ENCODE peak calls at places on chromosomes 11 and 22, in eight cellular contexts. G is neuronal stem cell; C is mesenchymal stem cell; R is central memory CD8-positive, alpha-beta T cell; T is T-helper 2 cell; I is HFF-Myc; Y is NCI-H1105; N is NCI-H1417. Q is an unnamed sample.

GRCh38 chr11:1826552-1827094 is 8.2 kb upstream of the SYT8 start:
- DNase-seq in G (no peak), C (peak), R (no peak), T (no peak), I (no peak), Y (no peak), N (peak), Q (no peak)

GRCh38 chr22:38080847-38081635 is 2.9 kb downstream of the SLC16A8 start:
- DNase-seq in G (no peak), C (peak), R (no peak), T (no peak), I (no peak), Y (peak), N (no peak), Q (peak)

GRCh38 chr11:135019343-135019742 is 607.3 kb upstream of the B3GAT1 start:
- DNase-seq in G (no peak), C (no peak), R (no peak), T (no peak), I (no peak), Y (no peak), N (no peak), Q (no peak)

GRCh38 chr22:46984751-46985506 is 222.5 kb downstream of the TBC1D22A start:
- DNase-seq in G (no peak), C (peak), R (no peak), T (no peak), I (no peak), Y (no peak), N (no peak), Q (peak)

GRCh38 chr11:34638897-34639296 is 18.0 kb downstream of the EHF start:
- DNase-seq in G (no peak), C (no peak), R (no peak), T (no peak), I (no peak), Y (no peak), N (no peak), Q (no peak)

GRCh38 chr11:35154960-35155359 is 16.0 kb downstream of the CD44 start:
- DNase-seq in G (no peak), C (no peak), R (no peak), T (no peak), I (no peak), Y (no peak), N (no peak), Q (no peak)

GRCh38 chr11:130848361-130849214 is 67.7 kb downstream of the SNX19 start:
- DNase-seq in G (no peak), C (no peak), R (no peak), T (no peak), I (no peak), Y (no peak), N (no peak), Q (no peak)

GRCh38 chr11:26254378-26254777 is 77.6 kb upstream of the ANO3 start:
- DNase-seq in G (no peak), C (no peak), R (no peak), T (no peak), I (no peak), Y (no peak), N (no peak), Q (no peak)

GRCh38 chr22:43296279-43296902 is 46.8 kb downstream of the SCUBE1 start:
- DNase-seq in G (no peak), C (no peak), R (no peak), T (no peak), I (no peak), Y (no peak), N (no peak), Q (no peak)

GRCh38 chr11:719214-720016 is 13.4 kb downstream of the EPS8L2 start:
- DNase-seq in G (no peak), C (no peak), R (no peak), T (no peak), I (no peak), Y (no peak), N (no peak), Q (no peak)